ENCODE peak calls at places on chromosome 9, in four cellular contexts. M is heart right ventricle, C is cardiac muscle cell, H is GM23338. F is an unnamed sample. For H3K4me1, the result is how much of the 10 kb centered on the place peaks cover.

GRCh38 chr9:78622131-78622530 is 325.2 kb downstream of the PSAT1 start:
- DNase-seq in M (no peak), H (no peak), C (no peak), F (no peak)

GRCh38 chr9:13033959-13034695 is 245.4 kb downstream of the MPDZ start:
- DNase-seq in H (peak), C (peak), M (peak), F (peak)

GRCh38 chr9:70569070-70569772 is 154.8 kb upstream of the KLF9 start:
- DNase-seq in H (no peak), C (no peak), M (no peak), F (no peak)

GRCh38 chr9:97695390-97695789 is 1.8 kb downstream of the XPA start:
- DNase-seq in C (no peak), H (no peak), M (no peak), F (no peak)

GRCh38 chr9:129932303-129933151 is 97.3 kb downstream of the USP20 start:
- DNase-seq in H (peak), C (peak), M (peak), F (no peak)

GRCh38 chr9:98248737-98249474 is 6.5 kb downstream of the TBC1D2 start:
- DNase-seq in M (peak), H (no peak), C (peak), F (peak)

GRCh38 chr9:2297771-2298170 is 282.6 kb downstream of the SMARCA2 start:
- DNase-seq in H (no peak), C (peak), M (no peak), F (no peak)

GRCh38 chr9:98603821-98604383 is 104.8 kb downstream of the GABBR2 start:
- DNase-seq in H (no peak), M (no peak), C (peak), F (no peak)

GRCh38 chr9:95023217-95024003 is 294.1 kb downstream of the FANCC start:
- DNase-seq in M (peak), C (peak), H (no peak), F (peak)

GRCh38 chr9:70880523-70880922 is 240.9 kb downstream of the TRPM3 start:
- DNase-seq in M (no peak), C (no peak), H (no peak), F (no peak)

GRCh38 chr9:136720251-136720886 is 8.0 kb downstream of the DIPK1B start:
- DNase-seq in H (no peak), C (peak), M (no peak), F (no peak)

GRCh38 chr9:87197349-87198130 is 250.2 kb upstream of the GAS1 start:
- DNase-seq in C (no peak), H (no peak), M (no peak), F (no peak)

GRCh38 chr9:112620353-112620752 is 97.6 kb downstream of the INIP start:
- DNase-seq in C (peak), M (no peak), H (no peak), F (no peak)

GRCh38 chr9:120925535-120926396 is 830 bp downstream of the TRAF1 start:
- DNase-seq in M (no peak), C (peak), H (no peak), F (no peak)

GRCh38 chr9:36208521-36209253 is 18.0 kb downstream of the CLTA start:
- DNase-seq in M (no peak), C (peak), H (no peak), F (peak)

GRCh38 chr9:114958021-114958846 is 27.8 kb upstream of the TNFSF8 start:
- DNase-seq in C (peak), M (peak), H (no peak), F (peak)

GRCh38 chr9:112615584-112616271 is 102.2 kb downstream of the INIP start:
- DNase-seq in H (no peak), M (no peak), C (no peak), F (no peak)

GRCh38 chr9:136207616-136208015 is 2.7 kb upstream of the LHX3 start:
- DNase-seq in C (no peak), H (no peak), M (no peak), F (no peak)

GRCh38 chr9:101468116-101468515 is 32.5 kb upstream of the ALDOB start:
- DNase-seq in M (no peak), H (peak), C (no peak), F (no peak)

GRCh38 chr9:96126321-96126881 is 175.6 kb downstream of the HSD17B3 start:
- DNase-seq in M (no peak), H (peak), C (no peak), F (no peak)

GRCh38 chr9:131642496-131643083 is 97.3 kb downstream of the PRRT1B start:
- DNase-seq in M (no peak), H (no peak), C (no peak), F (no peak)

GRCh38 chr9:98775831-98776441 is 20.4 kb downstream of the ANKS6 start:
- DNase-seq in M (peak), H (peak), C (peak), F (peak)

GRCh38 chr9:86766912-86767311 is 180.4 kb downstream of the GAS1 start:
- DNase-seq in C (peak), H (no peak), M (no peak), F (no peak)

GRCh38 chr9:131068076-131068816 is 28.1 kb upstream of the AIF1L start:
- DNase-seq in C (no peak), M (no peak), H (no peak), F (no peak)

GRCh38 chr9:84793251-84793650 is 123.7 kb downstream of the NTRK2 start:
- DNase-seq in H (no peak), C (no peak), M (no peak), F (no peak)

GRCh38 chr9:84710701-84711397 is 41.3 kb downstream of the NTRK2 start:
- DNase-seq in C (no peak), H (no peak), M (peak), F (no peak)

GRCh38 chr9:83538172-83538889 is at the start of gene FRMD3:
- DNase-seq in H (peak), M (peak), C (peak), F (peak)

GRCh38 chr9:103397868-103398600 is 402.9 kb downstream of the CYLC2 start:
- DNase-seq in H (peak), M (no peak), C (peak), F (peak)

DNA sequence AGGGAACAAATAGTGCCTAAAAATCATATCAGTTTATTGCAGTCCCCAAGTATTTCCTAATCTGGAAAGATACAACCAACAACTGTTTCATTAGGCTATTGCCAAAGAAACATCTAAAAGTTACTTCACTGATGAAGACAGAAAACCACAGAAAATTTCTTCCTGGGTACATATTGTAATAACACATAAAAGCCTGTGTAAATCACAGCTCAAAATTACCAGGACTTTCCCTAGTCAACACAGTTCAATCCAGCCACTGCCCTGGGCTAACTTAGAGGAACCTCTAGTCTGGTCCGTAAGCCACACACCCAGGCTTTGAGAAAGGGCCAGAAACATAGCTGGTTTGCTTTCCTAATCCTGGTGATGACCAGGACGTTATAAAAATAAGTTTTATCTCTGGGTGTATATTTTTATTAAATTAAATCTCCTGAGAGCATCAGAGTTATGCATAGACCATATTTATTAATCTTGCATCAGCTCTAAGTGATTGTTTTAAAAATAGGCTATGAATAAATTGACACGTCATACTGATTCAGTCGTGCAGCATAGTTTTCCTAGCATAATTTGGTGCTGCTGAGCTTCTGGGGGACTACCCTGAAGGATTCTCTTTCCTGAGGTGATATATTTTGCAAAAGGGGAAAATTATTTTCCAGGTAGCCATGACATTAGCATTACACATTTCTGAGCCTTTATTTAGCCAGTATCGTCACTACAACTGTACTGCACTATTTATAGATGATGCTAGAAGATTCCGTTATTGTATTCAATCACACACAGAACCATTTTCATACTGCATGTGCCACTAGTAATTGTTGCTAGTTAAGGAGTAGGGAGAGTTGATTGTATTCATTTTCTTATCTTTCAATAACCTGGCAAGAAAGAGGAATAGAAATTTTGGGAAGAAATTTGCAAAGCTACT is 12.6 kb upstream of the MUSK start:
- DNase-seq in H (no peak), M (no peak), C (peak), F (peak)
- H3K4me1 ChIP-seq in H (under half), M (under half), C (under half), F (under half)

GRCh38 chr9:16869140-16869903 is 1.1 kb downstream of the BNC2 start:
- DNase-seq in C (peak), H (peak), M (no peak), F (no peak)
- H3K4me1 ChIP-seq in C (under half), H (half or more), M (under half), F (under half)

DNA sequence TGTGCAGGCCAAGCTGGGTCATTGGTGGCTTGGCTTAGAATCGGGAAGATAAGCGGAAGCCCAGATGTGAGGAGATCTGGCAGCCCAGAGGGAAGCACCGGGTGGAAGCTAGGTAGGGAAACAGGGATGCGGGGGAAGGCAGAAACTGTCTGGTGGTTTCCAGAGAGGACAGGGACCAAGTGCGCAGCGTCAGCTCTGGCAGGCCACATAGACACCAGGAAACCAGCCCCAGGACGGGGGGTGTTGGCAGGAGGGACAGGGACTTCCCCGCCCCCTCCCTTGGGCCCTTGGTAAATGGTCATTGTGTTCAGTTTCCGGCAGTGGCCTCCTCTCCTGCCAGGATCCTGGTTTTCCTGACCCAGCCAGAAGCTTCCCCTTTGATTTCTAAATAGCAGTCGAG is 2.0 kb downstream of the RALGDS start:
- DNase-seq in C (no peak), M (peak), H (no peak), F (peak)
- H3K4me1 ChIP-seq in C (half or more), M (half or more), H (under half), F (half or more)

GRCh38 chr9:127403507-127404192 is 6.7 kb downstream of the SLC2A8 start:
- DNase-seq in H (no peak), M (no peak), C (no peak), F (no peak)
- H3K4me1 ChIP-seq in H (under half), M (under half), C (under half), F (under half)

GRCh38 chr9:133371261-133371711 is 4.6 kb downstream of the SURF4 start:
- DNase-seq in M (no peak), H (no peak), C (no peak), F (no peak)
- H3K4me1 ChIP-seq in M (half or more), H (under half), C (under half), F (half or more)

GRCh38 chr9:37565661-37566618 is 10.2 kb downstream of the FBXO10 start:
- DNase-seq in C (no peak), H (peak), M (no peak), F (no peak)
- H3K4me1 ChIP-seq in C (under half), H (under half), M (under half), F (under half)

GRCh38 chr9:9498846-9499245 is 1114.0 kb downstream of the PTPRD start:
- DNase-seq in C (no peak), M (no peak), H (no peak), F (no peak)
- H3K4me1 ChIP-seq in C (under half), M (under half), H (under half), F (under half)